ENCODE peak calls at places on chromosome 11, in nine cellular contexts. D is prostate gland, O is SK-N-SH, H is HCT116, I is HL-60, P is GM12878, K is transverse colon, W is stomach, C is sigmoid colon. N is an unnamed sample.
A peak's percentile ranks its signal among the peaks of the same experiment; 100 is the strongest.

GRCh38 chr11:78061088-78061920 is 2.4 kb upstream of the THRSP start:
- DNase-seq in D (no peak), O (peak; percentile 41), H (no peak), I (no peak), P (no peak), K (no peak), W (peak; percentile 64), C (no peak), N (no peak)

GRCh38 chr11:122308286-122308685 is 192.3 kb upstream of the BLID start:
- DNase-seq in D (no peak), O (no peak), H (no peak), I (no peak), P (no peak), K (no peak), W (no peak), C (no peak), N (no peak)

GRCh38 chr11:15886866-15887265 is 469.5 kb downstream of the SOX6 start:
- DNase-seq in D (no peak), O (no peak), H (no peak), I (no peak), P (no peak), K (no peak), W (no peak), C (no peak), N (no peak)

GRCh38 chr11:2198621-2199365 is 27.2 kb upstream of the TH start:
- DNase-seq in D (no peak), O (no peak), H (no peak), I (no peak), P (no peak), K (no peak), W (no peak), C (no peak), N (no peak)

GRCh38 chr11:132604446-132604845 is 927.9 kb downstream of the OPCML start:
- DNase-seq in D (no peak), O (no peak), H (no peak), I (no peak), P (no peak), K (no peak), W (no peak), C (no peak), N (no peak)

GRCh38 chr11:36115378-36115801 is 171.5 kb downstream of the LDLRAD3 start:
- DNase-seq in D (no peak), O (no peak), H (no peak), I (no peak), P (no peak), K (no peak), W (no peak), C (no peak), N (no peak)

GRCh38 chr11:102269927-102270326 is 47.4 kb upstream of the BIRC3 start:
- DNase-seq in D (no peak), O (no peak), H (no peak), I (no peak), P (no peak), K (no peak), W (no peak), C (no peak), N (no peak)

GRCh38 chr11:15233386-15233785 is 118.7 kb downstream of the INSC start:
- DNase-seq in D (no peak), O (no peak), H (no peak), I (no peak), P (no peak), K (no peak), W (no peak), C (no peak), N (no peak)

GRCh38 chr11:100557830-100558611 is 129.1 kb upstream of the ARHGAP42 start:
- DNase-seq in D (no peak), O (no peak), H (no peak), I (no peak), P (no peak), K (no peak), W (no peak), C (no peak), N (no peak)

GRCh38 chr11:27291302-27291889 is 71.6 kb downstream of the CCDC34 start:
- DNase-seq in D (no peak), O (no peak), H (peak; percentile 15), I (no peak), P (no peak), K (peak; percentile 82), W (peak; percentile 55), C (no peak), N (no peak)

GRCh38 chr11:122727101-122727929 is 71.8 kb downstream of the UBASH3B start:
- DNase-seq in D (no peak), O (peak; percentile 30), H (no peak), I (no peak), P (no peak), K (peak; percentile 26), W (no peak), C (no peak), N (no peak)

DNA sequence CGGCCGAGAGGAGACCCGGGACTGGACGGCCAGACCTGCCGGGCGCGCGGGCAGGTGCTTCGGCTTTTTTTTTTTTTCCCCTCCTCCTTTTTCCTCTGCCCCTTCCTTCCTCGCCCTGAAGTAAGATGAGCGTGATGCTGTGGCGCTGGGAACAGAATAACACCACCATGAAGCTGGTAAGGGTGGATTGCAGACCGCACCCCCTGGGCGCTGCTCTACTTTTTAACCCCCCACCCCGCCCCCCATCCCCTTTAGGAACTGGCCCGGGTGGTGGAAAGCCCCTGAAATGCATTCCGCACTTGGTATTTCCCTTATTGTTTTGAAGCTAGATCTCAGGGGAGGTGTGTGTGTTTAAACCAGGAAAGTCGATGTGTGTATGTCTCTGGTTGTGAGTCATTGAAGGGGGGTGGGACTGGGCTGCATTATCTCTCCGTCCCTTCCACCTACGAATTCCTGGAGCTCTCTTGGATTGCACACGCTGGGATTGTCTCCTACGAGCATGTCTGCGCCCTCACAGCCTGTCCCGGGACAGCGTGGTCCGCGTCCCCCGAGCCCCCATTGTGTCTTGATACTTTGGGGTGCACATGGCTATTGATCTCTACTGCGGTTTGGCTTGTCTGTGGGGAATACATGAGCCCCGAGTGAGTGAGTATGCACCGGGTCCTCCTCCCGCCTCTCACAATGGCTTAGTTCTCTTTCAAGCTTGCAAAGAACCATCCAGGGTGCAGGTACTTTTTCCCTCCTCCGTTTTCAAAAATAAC is 64.9 kb downstream of the NAV2 start:
- DNase-seq in D (no peak), O (no peak), H (no peak), I (no peak), P (peak; percentile 65), K (no peak), W (no peak), C (no peak), N (peak; percentile 46)
- TF ChIP-seq POLR2AphosphoS5 in D (no peak), O (no peak), H (no peak), I (no peak), P (peak; percentile 57), K (no peak), W (no peak), C (no peak), N (no peak)

DNA sequence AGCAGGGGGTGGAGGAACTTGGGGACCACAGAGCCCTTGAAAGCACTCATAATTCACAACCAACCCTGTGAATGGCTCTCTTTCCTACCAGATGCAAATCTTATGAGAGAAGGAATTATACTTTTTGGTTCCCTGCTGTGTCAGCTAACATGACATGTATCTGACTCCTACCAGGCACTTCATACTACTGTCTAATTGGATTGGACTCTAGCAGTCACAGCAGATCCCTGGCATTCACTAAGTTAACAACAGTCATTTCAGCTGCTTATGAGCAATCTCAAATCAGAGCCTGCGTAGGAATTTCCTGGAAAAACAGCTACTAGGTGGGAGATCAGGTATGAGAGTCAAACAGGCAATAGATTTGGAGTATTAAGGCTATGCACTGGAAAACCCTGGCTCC is 11.1 kb upstream of the ENDOD1 start:
- DNase-seq in D (no peak), O (no peak), H (no peak), I (no peak), P (no peak), K (no peak), W (no peak), C (no peak), N (no peak)
- TF ChIP-seq POLR2AphosphoS5 in D (no peak), O (no peak), H (no peak), I (no peak), P (no peak), K (no peak), W (no peak), C (no peak), N (no peak)

GRCh38 chr11:70141490-70142014 is 61.5 kb upstream of the FADD start:
- DNase-seq in D (no peak), O (no peak), H (no peak), I (no peak), P (no peak), K (no peak), W (no peak), C (no peak), N (no peak)

GRCh38 chr11:70139785-70140410 is 61.8 kb downstream of the ANO1 start:
- DNase-seq in D (no peak), O (no peak), H (no peak), I (no peak), P (no peak), K (no peak), W (peak; percentile 71), C (no peak), N (no peak)

GRCh38 chr11:70144262-70144661 is 58.8 kb upstream of the FADD start:
- DNase-seq in D (no peak), O (no peak), H (no peak), I (no peak), P (no peak), K (no peak), W (no peak), C (no peak), N (no peak)

GRCh38 chr11:70140859-70141489 is 62.1 kb upstream of the FADD start:
- DNase-seq in D (no peak), O (no peak), H (no peak), I (no peak), P (no peak), K (no peak), W (no peak), C (no peak), N (no peak)

DNA sequence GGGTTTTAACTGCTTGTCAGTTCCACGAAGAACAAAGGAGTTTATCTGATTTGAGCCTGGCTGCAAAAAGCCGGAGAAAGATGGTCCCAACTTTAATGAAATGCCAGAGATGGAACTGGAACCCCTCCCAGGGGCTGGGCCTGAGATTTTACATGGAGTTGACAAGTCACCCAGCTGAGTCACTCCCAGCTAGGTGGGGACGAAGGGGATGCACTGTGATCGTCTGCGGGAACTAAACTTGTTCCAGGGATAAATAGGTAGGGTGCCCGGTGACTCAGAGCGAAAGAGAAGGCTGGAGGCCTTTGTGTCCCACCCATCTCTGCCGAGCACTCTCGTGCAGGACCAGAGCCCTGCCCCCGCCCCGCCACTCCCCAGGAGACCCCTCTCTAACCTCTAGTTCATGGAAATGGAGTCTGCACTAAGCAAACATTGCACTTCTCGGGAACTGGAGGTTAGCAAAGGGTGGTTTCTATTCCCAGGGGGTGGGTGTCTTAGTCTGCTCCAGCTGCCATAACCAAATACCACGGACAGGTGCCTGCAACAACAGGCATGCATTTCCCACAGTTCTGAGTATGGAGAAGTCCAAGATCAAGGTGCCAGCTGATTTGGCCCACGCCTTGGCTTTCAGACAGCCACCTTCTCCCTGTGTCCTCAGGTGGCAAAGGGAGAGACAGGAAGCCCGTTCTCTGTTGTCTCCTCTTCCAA is 60.8 kb upstream of the FADD start:
- DNase-seq in D (no peak), O (no peak), H (peak; percentile 50), I (no peak), P (no peak), K (no peak), W (peak; percentile 30), C (no peak), N (no peak)
- TF ChIP-seq POLR2AphosphoS5 in D (no peak), O (no peak), H (no peak), I (no peak), P (no peak), K (no peak), W (no peak), C (no peak), N (no peak)

GRCh38 chr11:114137838-114138237 is 78.3 kb downstream of the ZBTB16 start:
- DNase-seq in D (no peak), O (no peak), H (no peak), I (no peak), P (no peak), K (no peak), W (no peak), C (peak; percentile 63), N (no peak)
- TF ChIP-seq POLR2AphosphoS5 in D (no peak), O (no peak), H (no peak), I (no peak), P (no peak), K (no peak), W (no peak), C (no peak), N (no peak)